ENCODE peak calls at places on chromosome 18, in six cellular contexts. One of them, this sample, is unnamed.

GRCh38 chr18:79388043-79388442 is 7.7 kb upstream of the NFATC1 start:
- DNase-seq in T-helper 1 cell: no peak
- DNase-seq in HT1080: no peak
- DNase-seq in NCI-H1436: no peak
- DNase-seq in DMS79: no peak
- DNase-seq in colonic mucosa: peak
- DNase-seq in this sample: no peak

GRCh38 chr18:43486462-43486861 is 209.2 kb upstream of the SYT4 start:
- DNase-seq in T-helper 1 cell: no peak
- DNase-seq in HT1080: peak
- DNase-seq in NCI-H1436: peak
- DNase-seq in DMS79: no peak
- DNase-seq in colonic mucosa: no peak
- DNase-seq in this sample: peak

GRCh38 chr18:10565835-10566234 is 40.0 kb downstream of the NAPG start:
- DNase-seq in T-helper 1 cell: no peak
- DNase-seq in HT1080: no peak
- DNase-seq in NCI-H1436: no peak
- DNase-seq in DMS79: no peak
- DNase-seq in colonic mucosa: no peak
- DNase-seq in this sample: no peak

GRCh38 chr18:75981102-75981501 is 513.9 kb downstream of the ZNF516 start:
- DNase-seq in T-helper 1 cell: no peak
- DNase-seq in HT1080: no peak
- DNase-seq in NCI-H1436: no peak
- DNase-seq in DMS79: no peak
- DNase-seq in colonic mucosa: no peak
- DNase-seq in this sample: no peak

GRCh38 chr18:35775887-35776286 is 194.3 kb downstream of the GALNT1 start:
- DNase-seq in T-helper 1 cell: no peak
- DNase-seq in HT1080: no peak
- DNase-seq in NCI-H1436: no peak
- DNase-seq in DMS79: no peak
- DNase-seq in colonic mucosa: no peak
- DNase-seq in this sample: no peak

GRCh38 chr18:56021814-56022205 is 433.8 kb upstream of the TCF4 start:
- DNase-seq in T-helper 1 cell: no peak
- DNase-seq in HT1080: no peak
- DNase-seq in NCI-H1436: no peak
- DNase-seq in DMS79: no peak
- DNase-seq in colonic mucosa: no peak
- DNase-seq in this sample: no peak

GRCh38 chr18:60667016-60667415 is 294.4 kb upstream of the MC4R start:
- DNase-seq in T-helper 1 cell: no peak
- DNase-seq in HT1080: no peak
- DNase-seq in NCI-H1436: no peak
- DNase-seq in DMS79: no peak
- DNase-seq in colonic mucosa: no peak
- DNase-seq in this sample: no peak

GRCh38 chr18:31555971-31556747 is 35.5 kb upstream of the TTR start:
- DNase-seq in T-helper 1 cell: no peak
- DNase-seq in HT1080: peak
- DNase-seq in NCI-H1436: peak
- DNase-seq in DMS79: peak
- DNase-seq in colonic mucosa: peak
- DNase-seq in this sample: peak

GRCh38 chr18:59907172-59907571 is 7.4 kb downstream of the PMAIP1 start:
- DNase-seq in T-helper 1 cell: no peak
- DNase-seq in HT1080: no peak
- DNase-seq in NCI-H1436: no peak
- DNase-seq in DMS79: no peak
- DNase-seq in colonic mucosa: no peak
- DNase-seq in this sample: no peak